ENCODE peak calls at places on chromosome 21, in six cellular contexts. W is stimulated activated CD8-positive, alpha-beta memory T cell treated with anti-CD3 and anti-CD28 coated beads, Interleukin-7, amount 100 ng/mL, for 4 hours; P is effector memory CD4-positive, alpha-beta T cell; T is EH; K is Panc1; H is sigmoid colon. Y is an unnamed sample.

GRCh38 chr21:46211376-46211775 is 17.2 kb downstream of the LSS start:
- DNase-seq in W (no peak), P (no peak), T (no peak), K (no peak), H (peak; percentile 54), Y (no peak)

GRCh38 chr21:30733026-30733425 is 14.0 kb downstream of the KRTAP21-2 start:
- DNase-seq in W (no peak), P (no peak), T (no peak), K (no peak), H (no peak), Y (no peak)

GRCh38 chr21:16634522-16634914 is 878.3 kb upstream of the CXADR start:
- DNase-seq in W (no peak), P (no peak), T (no peak), K (no peak), H (no peak), Y (no peak)

GRCh38 chr21:44010429-44010828 is 1.7 kb upstream of the TRAPPC10 start:
- DNase-seq in W (no peak), P (no peak), T (no peak), K (no peak), H (no peak), Y (no peak)

GRCh38 chr21:45308211-45309068 is 20.7 kb upstream of the POFUT2 start:
- DNase-seq in W (no peak), P (no peak), T (peak; percentile 78), K (no peak), H (peak; percentile 77), Y (peak; percentile 57)

GRCh38 chr21:41396452-41397107 is 29.5 kb upstream of the MX1 start:
- DNase-seq in W (no peak), P (no peak), T (peak; percentile 5), K (no peak), H (no peak), Y (peak; percentile 24)

GRCh38 chr21:42319368-42319767 is 4.2 kb upstream of the TFF3 start:
- DNase-seq in W (no peak), P (no peak), T (no peak), K (no peak), H (peak; percentile 50), Y (no peak)

GRCh38 chr21:45819478-45820170 is 161.9 kb upstream of the COL6A1 start:
- DNase-seq in W (no peak), P (no peak), T (no peak), K (no peak), H (peak; percentile 63), Y (no peak)

GRCh38 chr21:33069994-33070811 is at the start of gene OLIG1:
- DNase-seq in W (peak; percentile 26), P (no peak), T (peak; percentile 19), K (no peak), H (no peak), Y (peak; percentile 41)

GRCh38 chr21:43025636-43026180 is 49.9 kb downstream of the CBS start:
- DNase-seq in W (no peak), P (no peak), T (peak; percentile 83), K (no peak), H (no peak), Y (peak; percentile 69)

GRCh38 chr21:45455321-45456013 is 50.5 kb downstream of the COL18A1 start:
- DNase-seq in W (no peak), P (no peak), T (peak; percentile 60), K (no peak), H (no peak), Y (peak; percentile 19)

GRCh38 chr21:39363607-39364555 is 15.0 kb upstream of the HMGN1 start:
- DNase-seq in W (no peak), P (no peak), T (peak; percentile 74), K (no peak), H (no peak), Y (no peak)

GRCh38 chr21:45957986-45958610 is 23.5 kb upstream of the COL6A1 start:
- DNase-seq in W (no peak), P (no peak), T (peak; percentile 68), K (no peak), H (peak; percentile 82), Y (peak; percentile 23)

GRCh38 chr21:39121600-39122355 is 61.5 kb downstream of the PSMG1 start:
- DNase-seq in W (no peak), P (no peak), T (no peak), K (no peak), H (no peak), Y (no peak)

GRCh38 chr21:29025328-29025713 is 853 bp downstream of the USP16 start:
- DNase-seq in W (no peak), P (no peak), T (peak; percentile 52), K (no peak), H (no peak), Y (peak; percentile 31)

GRCh38 chr21:28590722-28591121 is 402.0 kb downstream of the LTN1 start:
- DNase-seq in W (no peak), P (no peak), T (no peak), K (no peak), H (no peak), Y (no peak)

GRCh38 chr21:46124083-46124925 is 26.4 kb downstream of the COL6A2 start:
- DNase-seq in W (no peak), P (no peak), T (no peak), K (no peak), H (peak; percentile 64), Y (no peak)

GRCh38 chr21:41321908-41322495 is 5.4 kb downstream of the FAM3B start:
- DNase-seq in W (no peak), P (no peak), T (no peak), K (no peak), H (no peak), Y (no peak)

GRCh38 chr21:33364830-33365229 is 38.4 kb upstream of the IFNGR2 start:
- DNase-seq in W (no peak), P (no peak), T (no peak), K (no peak), H (no peak), Y (no peak)

GRCh38 chr21:38506606-38507331 is 8.5 kb upstream of the ERG start:
- DNase-seq in W (no peak), P (no peak), T (no peak), K (no peak), H (no peak), Y (no peak)

GRCh38 chr21:41451753-41452676 is 26.0 kb downstream of the MX1 start:
- DNase-seq in W (no peak), P (no peak), T (no peak), K (no peak), H (no peak), Y (no peak)

GRCh38 chr21:41345934-41346685 is 15.7 kb upstream of the MX2 start:
- DNase-seq in W (no peak), P (no peak), T (no peak), K (no peak), H (no peak), Y (no peak)

GRCh38 chr21:16002872-16003466 is 273.2 kb downstream of the USP25 start:
- DNase-seq in W (no peak), P (no peak), T (peak; percentile 5), K (no peak), H (no peak), Y (peak; percentile 26)

GRCh38 chr21:39582749-39583148 is 30.0 kb upstream of the B3GALT5 start:
- DNase-seq in W (no peak), P (no peak), T (no peak), K (no peak), H (no peak), Y (no peak)

GRCh38 chr21:44002511-44002910 is 9.6 kb upstream of the TRAPPC10 start:
- DNase-seq in W (no peak), P (no peak), T (no peak), K (no peak), H (no peak), Y (no peak)

GRCh38 chr21:16589499-16589898 is 859.7 kb downstream of the USP25 start:
- DNase-seq in W (no peak), P (no peak), T (no peak), K (no peak), H (no peak), Y (no peak)

GRCh38 chr21:25626752-25627151 is 12.3 kb upstream of the JAM2 start:
- DNase-seq in W (no peak), P (no peak), T (no peak), K (no peak), H (no peak), Y (peak; percentile 13)

GRCh38 chr21:33916200-33916567 is 580 bp upstream of the ATP5PO start:
- DNase-seq in W (no peak), P (no peak), T (no peak), K (no peak), H (no peak), Y (no peak)

GRCh38 chr21:45893166-45894106 is 88.1 kb upstream of the COL6A1 start:
- DNase-seq in W (no peak), P (no peak), T (no peak), K (no peak), H (no peak), Y (no peak)

Y was measured in EL.